ENCODE peak calls at places on chromosome 20, in seven cellular contexts. R, T, F, W, N, Y and J are unnamed samples.

GRCh38 chr20:20318318-20319161 is 49.4 kb upstream of the INSM1 start:
- DNase-seq in R (peak; percentile 3), T (no peak), F (peak; percentile 2), W (no peak), N (no peak), Y (no peak), J (no peak)

GRCh38 chr20:45346851-45347250 is 1.4 kb downstream of the SDC4 start:
- DNase-seq in R (no peak), T (no peak), F (no peak), W (no peak), N (no peak), Y (no peak), J (no peak)

GRCh38 chr20:47821481-47822100 is 36.3 kb upstream of the SULF2 start:
- DNase-seq in R (no peak), T (no peak), F (no peak), W (no peak), N (no peak), Y (no peak), J (no peak)

GRCh38 chr20:36144336-36144735 is 10.2 kb upstream of the EPB41L1 start:
- DNase-seq in R (no peak), T (no peak), F (no peak), W (no peak), N (no peak), Y (no peak), J (no peak)

GRCh38 chr20:8330785-8331699 is 199.0 kb downstream of the PLCB1 start:
- DNase-seq in R (peak; percentile 42), T (no peak), F (peak; percentile 4), W (peak; percentile 8), N (no peak), Y (no peak), J (no peak)

GRCh38 chr20:5402903-5403531 is 86.3 kb upstream of the PROKR2 start:
- DNase-seq in R (peak; percentile 34), T (peak; percentile 37), F (peak; percentile 63), W (peak; percentile 49), N (peak; percentile 46), Y (no peak), J (no peak)

GRCh38 chr20:46935394-46936017 is 40.9 kb downstream of the EYA2 start:
- DNase-seq in R (no peak), T (no peak), F (no peak), W (no peak), N (no peak), Y (no peak), J (no peak)

GRCh38 chr20:29408034-29408695 is 1849.3 kb upstream of the DEFB115 start:
- DNase-seq in R (no peak), T (peak; percentile 17), F (peak; percentile 9), W (no peak), N (no peak), Y (no peak), J (no peak)

GRCh38 chr20:36819662-36820061 is 46.1 kb upstream of the DSN1 start:
- DNase-seq in R (no peak), T (no peak), F (no peak), W (no peak), N (no peak), Y (no peak), J (no peak)

GRCh38 chr20:16415079-16415478 is 158.2 kb downstream of the KIF16B start:
- DNase-seq in R (peak; percentile 38), T (no peak), F (peak; percentile 62), W (no peak), N (no peak), Y (no peak), J (no peak)

GRCh38 chr20:51400051-51400926 is 142.2 kb downstream of the NFATC2 start:
- DNase-seq in R (no peak), T (peak; percentile 87), F (peak; percentile 22), W (no peak), N (no peak), Y (no peak), J (peak; percentile 87)

GRCh38 chr20:31485450-31486339 is 10.6 kb downstream of the REM1 start:
- DNase-seq in R (peak; percentile 96), T (no peak), F (peak; percentile 60), W (no peak), N (no peak), Y (peak; percentile 44), J (no peak)

GRCh38 chr20:37383229-37383989 is 37.5 kb downstream of the SRC start:
- DNase-seq in R (peak; percentile 30), T (no peak), F (no peak), W (no peak), N (no peak), Y (no peak), J (peak; percentile 35)

GRCh38 chr20:45329497-45330319 is 18.5 kb downstream of the SDC4 start:
- DNase-seq in R (no peak), T (no peak), F (no peak), W (no peak), N (no peak), Y (peak; percentile 61), J (no peak)

GRCh38 chr20:39716796-39717341 is 754.7 kb downstream of the DHX35 start:
- DNase-seq in R (no peak), T (no peak), F (no peak), W (no peak), N (no peak), Y (no peak), J (peak; percentile 2)

GRCh38 chr20:49705358-49705757 is 8.3 kb downstream of the B4GALT5 start:
- DNase-seq in R (no peak), T (peak; percentile 41), F (no peak), W (no peak), N (no peak), Y (no peak), J (peak; percentile 43)

GRCh38 chr20:1820137-1821074 is 74.8 kb upstream of the SIRPA start:
- DNase-seq in R (peak; percentile 59), T (no peak), F (peak; percentile 63), W (no peak), N (no peak), Y (peak; percentile 49), J (no peak)

GRCh38 chr20:62535282-62535811 is 59.6 kb upstream of the GATA5 start:
- DNase-seq in R (no peak), T (no peak), F (no peak), W (no peak), N (no peak), Y (no peak), J (no peak)

GRCh38 chr20:25484224-25484846 is 76.9 kb downstream of the GINS1 start:
- DNase-seq in R (no peak), T (no peak), F (no peak), W (no peak), N (no peak), Y (no peak), J (no peak)

GRCh38 chr20:60201198-60201597 is 243.0 kb downstream of the CDH26 start:
- DNase-seq in R (no peak), T (no peak), F (no peak), W (no peak), N (no peak), Y (no peak), J (no peak)

GRCh38 chr20:44832724-44833123 is 22.4 kb upstream of the RIMS4 start:
- DNase-seq in R (peak; percentile 57), T (no peak), F (peak; percentile 23), W (peak; percentile 40), N (no peak), Y (no peak), J (no peak)

GRCh38 chr20:63032861-63033634 is 26.3 kb upstream of the BHLHE23 start:
- DNase-seq in R (no peak), T (peak; percentile 66), F (no peak), W (no peak), N (no peak), Y (no peak), J (peak; percentile 79)

GRCh38 chr20:42018979-42019378 is 400.8 kb upstream of the CHD6 start:
- DNase-seq in R (no peak), T (no peak), F (no peak), W (no peak), N (no peak), Y (no peak), J (no peak)
- TF ChIP-seq CTCF in R (no peak), T (no peak), F (no peak), W (no peak), N (peak; percentile 38), Y (no peak), J (peak; percentile 65)

DNA sequence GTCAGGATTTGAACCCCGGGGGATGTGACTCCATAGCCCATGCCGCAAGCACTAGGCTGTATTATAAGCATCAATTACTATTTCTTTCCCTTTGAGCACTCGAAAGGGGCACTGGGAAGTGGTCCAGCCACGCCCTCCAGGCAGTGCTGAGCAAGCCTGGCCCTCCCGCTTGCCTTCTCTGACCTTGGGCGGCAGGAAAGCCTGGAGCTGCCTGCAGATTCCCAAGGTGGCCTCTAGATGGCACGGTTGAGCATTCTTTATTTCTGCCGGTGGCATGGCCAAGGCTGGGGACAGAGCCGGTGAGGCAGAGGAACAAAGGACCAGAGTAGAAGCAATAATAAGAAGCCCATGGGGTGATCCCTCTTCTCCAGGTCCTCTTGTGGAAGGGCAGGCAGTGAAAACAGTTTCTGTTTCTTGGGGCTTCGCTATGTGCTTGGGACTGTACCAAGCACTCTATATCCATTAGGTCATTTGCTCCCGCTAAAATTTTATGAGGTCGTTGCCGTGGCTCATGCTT is 32.0 kb downstream of the ARHGAP40 start:
- DNase-seq in R (peak; percentile 51), T (peak; percentile 83), F (peak; percentile 63), W (peak; percentile 73), N (peak; percentile 82), Y (peak; percentile 54), J (no peak)
- TF ChIP-seq CTCF in R (peak; percentile 93), T (peak; percentile 94), F (peak; percentile 89), W (peak; percentile 91), N (peak; percentile 86), Y (peak; percentile 46), J (peak; percentile 97)

DNA sequence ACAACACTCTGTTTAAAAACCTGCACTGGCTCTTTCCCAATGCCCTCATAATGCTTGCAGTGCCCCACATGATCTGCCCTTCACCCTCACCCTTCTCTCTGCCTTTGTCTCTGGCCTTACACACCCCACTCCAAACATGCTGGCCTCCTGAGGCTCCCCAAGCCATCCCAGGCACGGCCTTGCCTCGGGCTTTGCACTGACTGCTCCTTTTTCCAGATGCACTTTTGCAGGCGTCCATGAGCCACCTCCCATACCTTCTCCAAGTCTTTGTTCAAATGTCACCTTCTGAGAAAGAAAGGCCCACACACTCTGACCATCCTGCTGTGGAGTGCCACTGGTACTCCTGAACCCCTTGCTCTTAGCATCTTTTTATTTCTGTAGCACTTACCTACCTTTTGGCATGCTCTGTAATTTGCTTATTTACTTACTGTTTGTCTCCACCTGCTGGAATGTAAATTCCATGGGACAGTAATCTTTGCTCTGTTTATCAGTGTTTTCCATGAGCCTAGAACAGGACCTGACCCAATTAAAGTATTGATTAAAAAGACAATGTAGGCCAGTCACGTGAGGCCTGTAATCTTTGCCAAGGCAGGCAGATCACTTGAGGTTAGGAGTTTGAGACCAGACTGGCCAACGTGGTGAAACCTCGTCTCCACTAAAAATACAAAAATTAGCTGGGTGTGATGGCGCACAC is 30.7 kb downstream of the GFRA4 start:
- DNase-seq in R (no peak), T (no peak), F (peak; percentile 8), W (no peak), N (no peak), Y (no peak), J (no peak)
- TF ChIP-seq CTCF in R (no peak), T (no peak), F (no peak), W (no peak), N (no peak), Y (no peak), J (no peak)

DNA sequence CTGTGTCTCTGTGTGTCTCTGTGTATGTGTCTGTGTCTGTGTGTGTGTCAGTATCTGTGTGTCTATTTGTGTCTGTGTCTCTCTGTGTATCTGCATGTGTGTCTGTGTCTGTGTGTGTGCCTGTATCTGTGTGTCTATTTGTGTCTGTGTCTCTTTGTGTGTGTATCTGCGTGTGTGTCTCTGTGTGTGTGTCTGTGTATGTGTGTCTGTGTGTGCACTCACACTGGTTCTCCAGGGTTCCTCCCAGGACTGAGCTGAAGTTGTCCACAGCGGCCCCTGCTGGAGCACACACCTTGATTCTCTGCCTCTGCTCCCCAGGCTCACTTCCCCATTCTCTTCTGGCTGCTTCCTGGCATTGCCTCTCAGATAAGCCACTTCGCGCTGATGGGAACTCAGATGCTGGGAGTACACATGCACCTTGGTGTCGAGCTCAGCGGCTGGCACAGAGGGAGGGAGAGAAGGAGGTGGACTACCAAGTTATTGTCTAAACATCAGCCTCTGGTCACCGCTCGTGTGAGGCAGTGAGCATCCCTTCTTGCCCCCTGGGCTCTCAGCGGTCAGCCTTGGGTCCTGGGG is 105.0 kb upstream of the NXT1 start:
- DNase-seq in R (peak; percentile 65), T (peak; percentile 80), F (peak; percentile 75), W (peak; percentile 47), N (peak; percentile 28), Y (peak; percentile 67), J (peak; percentile 48)
- TF ChIP-seq CTCF in R (peak; percentile 73), T (peak; percentile 62), F (peak; percentile 87), W (peak; percentile 39), N (peak; percentile 59), Y (peak; percentile 46), J (peak; percentile 76)